ENCODE peak calls at places on chromosome 10, in eight cellular contexts. E is NCI-H69, K is A549, V is T-cell, P is thoracic aorta, J is left colon, U is epithelial cell of esophagus, G is NCI-H524. S is an unnamed sample.
A peak's percentile ranks its signal among the peaks of the same experiment; 100 is the strongest.

GRCh38 chr10:128152741-128153583 is 26.7 kb upstream of the MKI67 start:
- DNase-seq in V (no peak), G (no peak), P (no peak), E (no peak), U (no peak), J (no peak), K (no peak), S (no peak)

GRCh38 chr10:34985823-34986222 is 104.3 kb downstream of the CUL2 start:
- DNase-seq in V (no peak), G (no peak), K (no peak), E (peak; percentile 46), P (no peak), U (peak; percentile 58), J (no peak), S (no peak)

GRCh38 chr10:117186832-117187615 is 10.3 kb upstream of the KCNK18 start:
- DNase-seq in E (no peak), K (no peak), J (no peak), U (peak; percentile 91), G (no peak), P (no peak), V (no peak), S (no peak)

GRCh38 chr10:125294109-125294508 is 133.7 kb upstream of the CTBP2 start:
- DNase-seq in E (no peak), J (no peak), U (peak; percentile 6), P (no peak), G (no peak), V (no peak), K (no peak), S (no peak)

GRCh38 chr10:79069325-79070090 is 742 bp downstream of the ZMIZ1 start:
- DNase-seq in P (no peak), J (no peak), U (peak; percentile 64), E (peak; percentile 63), G (no peak), K (peak; percentile 54), V (peak; percentile 33), S (peak; percentile 22)

GRCh38 chr10:92381543-92381954 is 90.6 kb downstream of the MARCHF5 start:
- DNase-seq in U (no peak), V (no peak), J (no peak), E (peak; percentile 3), G (no peak), K (no peak), P (no peak), S (no peak)

GRCh38 chr10:96096958-96097357 is 33.1 kb upstream of the ZNF518A start:
- DNase-seq in P (no peak), U (no peak), G (no peak), J (no peak), V (no peak), K (no peak), E (no peak), S (no peak)

GRCh38 chr10:103652599-103653281 is 159.2 kb downstream of the NEURL1 start:
- DNase-seq in V (peak; percentile 38), U (no peak), G (no peak), K (no peak), P (no peak), J (peak; percentile 87), E (peak; percentile 86), S (no peak)

GRCh38 chr10:63713191-63714144 is 192.3 kb downstream of the REEP3 start:
- DNase-seq in U (peak; percentile 53), K (no peak), J (peak; percentile 81), P (no peak), G (peak; percentile 29), V (no peak), E (peak; percentile 96), S (peak; percentile 23)

GRCh38 chr10:83723080-83723479 is 416.2 kb upstream of the GHITM start:
- DNase-seq in J (no peak), G (no peak), U (no peak), E (no peak), P (no peak), V (no peak), K (no peak), S (no peak)

GRCh38 chr10:12228851-12229250 is 32.9 kb downstream of the CDC123 start:
- DNase-seq in E (no peak), K (no peak), U (no peak), J (no peak), P (no peak), V (no peak), G (no peak), S (no peak)

GRCh38 chr10:131085586-131085860 is 226.0 kb downstream of the TCERG1L start:
- DNase-seq in E (no peak), G (no peak), U (no peak), K (no peak), J (no peak), P (no peak), V (no peak), S (no peak)

GRCh38 chr10:92239600-92240288 is 51.1 kb downstream of the CPEB3 start:
- DNase-seq in K (peak; percentile 25), J (peak; percentile 37), V (peak; percentile 29), P (no peak), G (no peak), U (peak; percentile 36), E (peak; percentile 15), S (peak; percentile 42)

GRCh38 chr10:13351340-13351915 is 3.3 kb upstream of the SEPHS1 start:
- DNase-seq in E (peak; percentile 19), V (peak; percentile 58), U (no peak), P (no peak), K (no peak), J (no peak), G (no peak), S (no peak)

GRCh38 chr10:70145166-70145665 is 1.3 kb downstream of the TYSND1 start:
- DNase-seq in E (peak; percentile 17), P (no peak), V (no peak), U (peak; percentile 13), G (no peak), J (no peak), K (peak; percentile 28), S (no peak)

GRCh38 chr10:91350651-91351081 is 59.5 kb upstream of the HECTD2 start:
- DNase-seq in U (peak; percentile 69), K (no peak), J (no peak), V (no peak), G (no peak), P (no peak), E (peak; percentile 55), S (no peak)

GRCh38 chr10:126754966-126755365 is 84.5 kb upstream of the C10orf90 start:
- DNase-seq in P (no peak), J (no peak), K (no peak), V (no peak), E (no peak), U (no peak), G (no peak), S (no peak)

GRCh38 chr10:5609952-5610616 is 56.3 kb downstream of the ASB13 start:
- DNase-seq in P (no peak), G (no peak), U (peak; percentile 94), E (no peak), V (no peak), K (peak; percentile 74), J (peak; percentile 94), S (no peak)

GRCh38 chr10:50490244-50490643 is 133.5 kb downstream of the SGMS1 start:
- DNase-seq in K (no peak), V (no peak), E (no peak), G (no peak), P (no peak), J (no peak), U (no peak), S (no peak)

GRCh38 chr10:62079885-62080559 is 178.5 kb downstream of the ARID5B start:
- DNase-seq in U (no peak), E (no peak), P (no peak), K (no peak), J (no peak), G (no peak), V (no peak), S (no peak)

GRCh38 chr10:48494073-48494472 is 110.8 kb downstream of the ARHGAP22 start:
- DNase-seq in U (no peak), J (no peak), P (no peak), E (peak; percentile 66), K (no peak), G (no peak), V (no peak), S (no peak)

GRCh38 chr10:129471447-129471846 is 4.4 kb downstream of the MGMT start:
- DNase-seq in G (no peak), V (no peak), U (no peak), E (no peak), K (no peak), J (no peak), P (no peak), S (no peak)

GRCh38 chr10:31261502-31262311 is 57.3 kb upstream of the ZEB1 start:
- DNase-seq in V (no peak), U (no peak), K (no peak), G (no peak), E (no peak), P (no peak), J (no peak), S (no peak)

GRCh38 chr10:24814568-24815313 is 91.1 kb upstream of the ARHGAP21 start:
- DNase-seq in U (peak; percentile 97), P (no peak), J (no peak), G (no peak), K (peak; percentile 32), V (no peak), E (no peak), S (no peak)

GRCh38 chr10:132362151-132362611 is 30.2 kb downstream of the LRRC27 start:
- DNase-seq in J (no peak), E (no peak), U (no peak), G (no peak), K (no peak), V (no peak), P (no peak), S (no peak)

GRCh38 chr10:74011762-74012161 is 13.8 kb downstream of the VCL start:
- DNase-seq in G (no peak), U (peak; percentile 71), V (no peak), J (no peak), P (peak; percentile 23), E (peak; percentile 40), K (no peak), S (no peak)

GRCh38 chr10:19730848-19731247 is 85.4 kb upstream of the PLXDC2 start:
- DNase-seq in E (no peak), J (no peak), G (no peak), K (no peak), P (no peak), V (no peak), U (no peak), S (no peak)

GRCh38 chr10:62858364-62858763 is 42.2 kb upstream of the EGR2 start:
- DNase-seq in E (no peak), K (no peak), P (no peak), V (no peak), U (no peak), J (no peak), G (no peak), S (no peak)

GRCh38 chr10:133357293-133358151 is at the start of gene FUOM:
- DNase-seq in J (peak; percentile 52), E (peak; percentile 75), U (peak; percentile 43), G (no peak), K (peak; percentile 67), V (peak; percentile 63), P (no peak), S (peak; percentile 61)

GRCh38 chr10:29317423-29318021 is 28.7 kb downstream of the LYZL1 start:
- DNase-seq in K (no peak), V (no peak), G (no peak), E (peak; percentile 26), P (no peak), U (no peak), J (no peak), S (no peak)

GRCh38 chr10:79446451-79447020 is 1.1 kb upstream of the ZCCHC24 start:
- DNase-seq in P (peak; percentile 64), G (no peak), K (peak; percentile 18), J (peak; percentile 60), V (no peak), U (no peak), E (peak; percentile 68), S (peak; percentile 58)

GRCh38 chr10:70378122-70378521 is 4.3 kb downstream of the LRRC20 start:
- DNase-seq in J (no peak), U (peak; percentile 91), V (no peak), G (no peak), K (peak; percentile 49), E (peak; percentile 80), P (no peak), S (no peak)